ENCODE peak calls at places on chromosomes 4 and X, in five cellular contexts. B is fibroblast of gingiva; U is EL; D is stimulated activated CD8-positive, alpha-beta memory T cell treated with anti-CD3 and anti-CD28 coated beads, Interleukin-4, amount 100 ng/mL, for 48 hours; A is GM13976. Y is an unnamed sample.

GRCh38 chrX:124263743-124264142 is 68.7 kb upstream of the TEX13D start:
- DNase-seq in B (no peak), U (no peak), D (no peak), A (no peak), Y (no peak)

GRCh38 chr4:118289794-118290193 is 63.0 kb downstream of the PRSS12 start:
- DNase-seq in B (peak), U (peak), D (no peak), A (no peak), Y (no peak)

GRCh38 chr4:67687639-67688038 is 13.3 kb downstream of the UBA6 start:
- DNase-seq in B (peak), U (peak), D (no peak), A (no peak), Y (no peak)

GRCh38 chrX:123464709-123465108 is 268.1 kb downstream of the THOC2 start:
- DNase-seq in B (no peak), U (no peak), D (no peak), A (no peak), Y (no peak)

GRCh38 chr4:168784786-168785461 is 225.1 kb downstream of the CBR4 start:
- DNase-seq in B (no peak), U (no peak), D (no peak), A (no peak), Y (peak)

GRCh38 chr4:177308125-177308524 is 1.5 kb upstream of the NEIL3 start:
- DNase-seq in B (peak), U (peak), D (no peak), A (no peak), Y (no peak)

GRCh38 chr4:68416591-68416990 is 30.7 kb upstream of the TMPRSS11E start:
- DNase-seq in B (no peak), U (no peak), D (no peak), A (no peak), Y (no peak)

GRCh38 chrX:70087857-70088256 is 25.6 kb downstream of the OTUD6A start:
- DNase-seq in B (peak), U (peak), D (no peak), A (no peak), Y (no peak)

GRCh38 chrX:153333271-153333670 is 682 bp upstream of the ZNF275 start:
- DNase-seq in B (peak), U (peak), D (no peak), A (no peak), Y (no peak)